ENCODE peak calls at places on chromosomes 11 and 22, in eight cellular contexts. F is HCT116, T is neural progenitor cell, W is OCI-LY7, L is PC-3, E is MM.1S, G is hepatocyte, S is SK-N-SH. N is an unnamed sample.

GRCh38 chr22:49568751-49569285 is 258.9 kb downstream of the BRD1 start:
- DNase-seq in F (no peak), T (peak; percentile 18), W (no peak), L (no peak), E (no peak), G (no peak), S (no peak), N (no peak)

GRCh38 chr11:66371627-66372415 is at the start of gene SLC29A2:
- DNase-seq in F (peak; percentile 82), T (peak; percentile 97), W (peak; percentile 95), L (peak; percentile 96), E (no peak), G (peak; percentile 95), S (peak; percentile 91), N (peak; percentile 98)

GRCh38 chr22:46556775-46557174 is 19.4 kb upstream of the CELSR1 start:
- DNase-seq in F (no peak), T (no peak), W (no peak), L (no peak), E (no peak), G (no peak), S (no peak), N (no peak)

GRCh38 chr11:70769521-70769920 is 371.2 kb downstream of the CTTN start:
- DNase-seq in F (no peak), T (no peak), W (no peak), L (no peak), E (no peak), G (no peak), S (no peak), N (no peak)

GRCh38 chr22:36948273-36949055 is 35.0 kb downstream of the CSF2RB start:
- DNase-seq in F (no peak), T (no peak), W (no peak), L (no peak), E (no peak), G (no peak), S (no peak), N (no peak)

GRCh38 chr11:71238285-71238875 is 14.0 kb downstream of the SHANK2 start:
- DNase-seq in F (no peak), T (no peak), W (no peak), L (no peak), E (no peak), G (no peak), S (no peak), N (no peak)

GRCh38 chr11:130088217-130088616 is 18.5 kb downstream of the APLP2 start:
- DNase-seq in F (no peak), T (no peak), W (no peak), L (peak; percentile 30), E (no peak), G (no peak), S (no peak), N (no peak)

GRCh38 chr11:134475951-134476350 is 63.9 kb upstream of the B3GAT1 start:
- DNase-seq in F (no peak), T (no peak), W (no peak), L (no peak), E (no peak), G (no peak), S (no peak), N (no peak)

GRCh38 chr11:113849713-113850112 is 25.7 kb downstream of the USP28 start:
- DNase-seq in F (no peak), T (no peak), W (no peak), L (no peak), E (no peak), G (no peak), S (no peak), N (peak; percentile 91)

GRCh38 chr11:820655-821512 is 2.2 kb downstream of the PNPLA2 start:
- DNase-seq in F (no peak), T (no peak), W (no peak), L (peak; percentile 84), E (no peak), G (peak; percentile 62), S (no peak), N (no peak)

GRCh38 chr11:15955595-15955994 is 400.8 kb downstream of the SOX6 start:
- DNase-seq in F (no peak), T (no peak), W (no peak), L (no peak), E (no peak), G (no peak), S (no peak), N (no peak)

GRCh38 chr22:26977741-26978140 is 320.4 kb downstream of the MIAT start:
- DNase-seq in F (no peak), T (peak; percentile 63), W (no peak), L (no peak), E (peak; percentile 20), G (no peak), S (no peak), N (peak; percentile 47)

GRCh38 chr11:96222102-96222501 is 120.9 kb downstream of the MAML2 start:
- DNase-seq in F (no peak), T (no peak), W (no peak), L (no peak), E (no peak), G (no peak), S (no peak), N (no peak)

GRCh38 chr11:33682446-33682845 is 18.2 kb downstream of the C11orf91 start:
- DNase-seq in F (no peak), T (no peak), W (no peak), L (peak; percentile 57), E (no peak), G (no peak), S (no peak), N (peak; percentile 38)

GRCh38 chr11:35083181-35084061 is 55.5 kb upstream of the CD44 start:
- DNase-seq in F (peak; percentile 46), T (peak; percentile 6), W (peak; percentile 36), L (peak; percentile 57), E (peak; percentile 23), G (peak; percentile 60), S (no peak), N (peak; percentile 37)

GRCh38 chr11:61948505-61948904 is 1.6 kb upstream of the BEST1 start:
- DNase-seq in F (no peak), T (no peak), W (no peak), L (no peak), E (no peak), G (no peak), S (no peak), N (no peak)

GRCh38 chr22:31926969-31927368 is 17.4 kb upstream of the YWHAH start:
- DNase-seq in F (no peak), T (peak; percentile 60), W (no peak), L (no peak), E (no peak), G (no peak), S (peak; percentile 81), N (peak; percentile 74)

GRCh38 chr22:29459773-29460172 is 20.2 kb upstream of the NEFH start:
- DNase-seq in F (no peak), T (peak; percentile 56), W (no peak), L (no peak), E (no peak), G (no peak), S (no peak), N (no peak)

GRCh38 chr11:65868076-65868667 is 4.4 kb downstream of the EFEMP2 start:
- DNase-seq in F (no peak), T (peak; percentile 80), W (no peak), L (no peak), E (no peak), G (no peak), S (peak; percentile 73), N (peak; percentile 88)

GRCh38 chr22:45077286-45077685 is 67.5 kb upstream of the PHF21B start:
- DNase-seq in F (no peak), T (peak; percentile 51), W (no peak), L (no peak), E (no peak), G (no peak), S (no peak), N (no peak)

GRCh38 chr11:86696004-86696403 is 23.6 kb upstream of the ME3 start:
- DNase-seq in F (peak; percentile 27), T (no peak), W (no peak), L (peak; percentile 88), E (no peak), G (peak; percentile 44), S (no peak), N (no peak)

GRCh38 chr22:19626666-19627065 is 87.6 kb upstream of the SEPTIN5 start:
- DNase-seq in F (no peak), T (no peak), W (no peak), L (no peak), E (no peak), G (no peak), S (no peak), N (no peak)

DNA sequence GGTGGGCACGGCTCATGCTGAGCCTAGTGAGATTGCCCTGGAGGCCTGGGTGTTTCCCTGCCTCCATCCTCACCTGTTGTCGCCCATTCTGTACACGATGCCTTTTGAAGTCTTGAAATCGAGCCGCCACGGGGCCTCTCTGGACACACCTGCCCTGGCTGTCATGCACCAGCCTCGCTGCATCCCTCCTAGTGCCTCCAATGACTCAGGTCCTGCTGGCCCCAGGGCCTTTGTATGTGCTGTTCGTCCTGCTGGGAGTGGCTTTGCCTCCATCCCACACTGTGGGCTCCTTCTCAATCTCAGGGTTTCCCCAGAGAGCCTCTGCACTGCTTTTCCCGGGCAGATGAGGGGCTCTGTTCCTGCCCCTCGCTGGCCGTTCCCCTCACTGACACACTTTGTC is 8.9 kb upstream of the MYEOV start:
- DNase-seq in F (no peak), T (no peak), W (no peak), L (no peak), E (no peak), G (no peak), S (no peak), N (no peak)
- TF ChIP-seq EZH2phosphoT487 in F (no peak), T (no peak), W (no peak), L (no peak), E (no peak), G (no peak), S (no peak), N (no peak)

GRCh38 chr11:44638032-44638431 is 72.6 kb downstream of the CD82 start:
- DNase-seq in F (no peak), T (no peak), W (no peak), L (no peak), E (no peak), G (no peak), S (no peak), N (no peak)
- TF ChIP-seq CTCF in F (no peak), T (no peak), W (no peak), L (no peak), E (no peak), G (no peak), S (no peak), N (no peak)

DNA sequence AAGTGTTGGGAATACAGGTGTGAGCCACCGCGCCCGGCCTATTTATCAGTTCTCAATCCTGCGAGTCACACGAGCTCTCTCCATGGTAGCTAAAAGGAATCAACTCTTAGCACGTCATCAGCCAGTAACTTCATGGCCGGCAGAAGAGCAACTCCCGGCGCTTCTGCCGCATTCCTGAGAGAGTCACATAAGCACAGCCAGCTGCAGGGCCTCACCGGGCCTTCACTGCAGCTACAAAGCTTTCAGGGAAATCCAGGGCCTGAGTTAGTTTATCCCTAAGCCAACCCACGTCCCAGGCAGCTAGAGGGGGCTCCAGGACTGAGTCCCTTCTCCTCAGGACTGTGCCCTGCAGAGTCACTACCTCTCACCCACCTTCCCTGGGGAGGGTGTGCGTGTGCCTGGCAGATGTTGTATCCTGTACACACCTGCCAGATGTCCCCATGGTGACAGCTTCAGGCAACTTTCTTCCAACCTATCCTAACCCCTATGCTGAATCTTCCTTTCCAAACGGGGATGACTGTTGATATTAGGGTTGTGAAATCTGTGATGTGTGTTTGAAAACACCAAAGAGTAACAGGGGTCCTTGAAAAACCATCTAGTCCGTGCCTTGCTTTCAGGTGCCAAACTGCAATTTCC is 45.9 kb upstream of the ARFGAP3 start:
- DNase-seq in F (no peak), T (peak; percentile 68), W (no peak), L (no peak), E (no peak), G (peak; percentile 79), S (no peak), N (peak; percentile 50)
- TF ChIP-seq EZH2phosphoT487 in F (no peak), T (no peak), W (no peak), L (no peak), E (no peak), G (no peak), S (no peak), N (no peak)

GRCh38 chr22:22030493-22031182 is 48.1 kb upstream of the TOP3B start:
- DNase-seq in F (no peak), T (no peak), W (peak; percentile 96), L (no peak), E (peak; percentile 88), G (peak; percentile 60), S (peak; percentile 32), N (peak; percentile 47)
- TF ChIP-seq CTCF in F (peak; percentile 39), T (peak; percentile 33), W (peak; percentile 82), L (peak; percentile 39), E (peak; percentile 89), G (peak; percentile 50), S (peak; percentile 10), N (peak; percentile 71)